ENCODE peak calls at places on chromosomes 6 and 20, in four cellular contexts. One of them, this sample, is unnamed.

GRCh38 chr6:36633915-36634314 is 39.8 kb downstream of the SRSF3 start:
- DNase-seq in HCT116: no peak
- DNase-seq in naive thymus-derived CD8-positive, alpha-beta T cell: no peak
- DNase-seq in stimulated activated CD4-positive, alpha-beta T cell treated with anti-CD3 and anti-CD28 coated beads, Interleukin-12 subunit alpha, Interleukin-12 subunit beta, amount 100 ng/mL, for 48 hours: no peak
- DNase-seq in this sample: no peak

GRCh38 chr20:33351696-33352095 is 49.6 kb downstream of the CDK5RAP1 start:
- DNase-seq in HCT116: no peak
- DNase-seq in naive thymus-derived CD8-positive, alpha-beta T cell: no peak
- DNase-seq in stimulated activated CD4-positive, alpha-beta T cell treated with anti-CD3 and anti-CD28 coated beads, Interleukin-12 subunit alpha, Interleukin-12 subunit beta, amount 100 ng/mL, for 48 hours: no peak
- DNase-seq in this sample: no peak

GRCh38 chr6:49849121-49849907 is 17.0 kb downstream of the CRISP1 start:
- DNase-seq in HCT116: peak
- DNase-seq in naive thymus-derived CD8-positive, alpha-beta T cell: no peak
- DNase-seq in stimulated activated CD4-positive, alpha-beta T cell treated with anti-CD3 and anti-CD28 coated beads, Interleukin-12 subunit alpha, Interleukin-12 subunit beta, amount 100 ng/mL, for 48 hours: no peak
- DNase-seq in this sample: no peak

GRCh38 chr6:72580281-72580940 is 41.5 kb upstream of the KCNQ5 start:
- DNase-seq in HCT116: peak
- DNase-seq in naive thymus-derived CD8-positive, alpha-beta T cell: no peak
- DNase-seq in stimulated activated CD4-positive, alpha-beta T cell treated with anti-CD3 and anti-CD28 coated beads, Interleukin-12 subunit alpha, Interleukin-12 subunit beta, amount 100 ng/mL, for 48 hours: no peak
- DNase-seq in this sample: peak

GRCh38 chr6:166626177-166627038 is 643 bp downstream of the RPS6KA2 start:
- DNase-seq in HCT116: no peak
- DNase-seq in naive thymus-derived CD8-positive, alpha-beta T cell: peak
- DNase-seq in stimulated activated CD4-positive, alpha-beta T cell treated with anti-CD3 and anti-CD28 coated beads, Interleukin-12 subunit alpha, Interleukin-12 subunit beta, amount 100 ng/mL, for 48 hours: no peak
- DNase-seq in this sample: no peak

GRCh38 chr6:36677753-36678487 is 594 bp upstream of the CDKN1A start:
- DNase-seq in HCT116: no peak
- DNase-seq in naive thymus-derived CD8-positive, alpha-beta T cell: no peak
- DNase-seq in stimulated activated CD4-positive, alpha-beta T cell treated with anti-CD3 and anti-CD28 coated beads, Interleukin-12 subunit alpha, Interleukin-12 subunit beta, amount 100 ng/mL, for 48 hours: no peak
- DNase-seq in this sample: no peak

GRCh38 chr20:25294459-25295385 is 46.8 kb downstream of the PYGB start:
- DNase-seq in HCT116: peak
- DNase-seq in naive thymus-derived CD8-positive, alpha-beta T cell: peak
- DNase-seq in stimulated activated CD4-positive, alpha-beta T cell treated with anti-CD3 and anti-CD28 coated beads, Interleukin-12 subunit alpha, Interleukin-12 subunit beta, amount 100 ng/mL, for 48 hours: peak
- DNase-seq in this sample: no peak

GRCh38 chr6:56864171-56864616 is 90.7 kb upstream of the BEND6 start:
- DNase-seq in HCT116: no peak
- DNase-seq in naive thymus-derived CD8-positive, alpha-beta T cell: no peak
- DNase-seq in stimulated activated CD4-positive, alpha-beta T cell treated with anti-CD3 and anti-CD28 coated beads, Interleukin-12 subunit alpha, Interleukin-12 subunit beta, amount 100 ng/mL, for 48 hours: no peak
- DNase-seq in this sample: no peak

GRCh38 chr6:160131636-160132296 is 10.2 kb downstream of the SLC22A1 start:
- DNase-seq in HCT116: no peak
- DNase-seq in naive thymus-derived CD8-positive, alpha-beta T cell: no peak
- DNase-seq in stimulated activated CD4-positive, alpha-beta T cell treated with anti-CD3 and anti-CD28 coated beads, Interleukin-12 subunit alpha, Interleukin-12 subunit beta, amount 100 ng/mL, for 48 hours: no peak
- DNase-seq in this sample: no peak

GRCh38 chr20:32206383-32207210 is 946 bp downstream of the PLAGL2 start:
- DNase-seq in HCT116: no peak
- DNase-seq in naive thymus-derived CD8-positive, alpha-beta T cell: no peak
- DNase-seq in stimulated activated CD4-positive, alpha-beta T cell treated with anti-CD3 and anti-CD28 coated beads, Interleukin-12 subunit alpha, Interleukin-12 subunit beta, amount 100 ng/mL, for 48 hours: no peak
- DNase-seq in this sample: no peak

GRCh38 chr6:36820700-36821580 is 18.3 kb downstream of the CPNE5 start:
- DNase-seq in HCT116: no peak
- DNase-seq in naive thymus-derived CD8-positive, alpha-beta T cell: no peak
- DNase-seq in stimulated activated CD4-positive, alpha-beta T cell treated with anti-CD3 and anti-CD28 coated beads, Interleukin-12 subunit alpha, Interleukin-12 subunit beta, amount 100 ng/mL, for 48 hours: no peak
- DNase-seq in this sample: peak

GRCh38 chr6:143331362-143331761 is 119.1 kb downstream of the ADAT2 start:
- DNase-seq in HCT116: no peak
- DNase-seq in naive thymus-derived CD8-positive, alpha-beta T cell: no peak
- DNase-seq in stimulated activated CD4-positive, alpha-beta T cell treated with anti-CD3 and anti-CD28 coated beads, Interleukin-12 subunit alpha, Interleukin-12 subunit beta, amount 100 ng/mL, for 48 hours: no peak
- DNase-seq in this sample: no peak

GRCh38 chr20:11205769-11206362 is 532.1 kb upstream of the JAG1 start:
- DNase-seq in HCT116: no peak
- DNase-seq in naive thymus-derived CD8-positive, alpha-beta T cell: no peak
- DNase-seq in stimulated activated CD4-positive, alpha-beta T cell treated with anti-CD3 and anti-CD28 coated beads, Interleukin-12 subunit alpha, Interleukin-12 subunit beta, amount 100 ng/mL, for 48 hours: no peak
- DNase-seq in this sample: no peak

This sample was measured in keratinocyte.